ENCODE peak calls at places on chromosome 3, in four cellular contexts. M, K, P and F are unnamed samples.

GRCh38 chr3:116057403-116058006 is 387.8 kb downstream of the LSAMP start:
- DNase-seq in M (no peak), K (no peak), P (no peak), F (no peak)

GRCh38 chr3:133937756-133938601 is 42.3 kb upstream of the RAB6B start:
- DNase-seq in M (peak; percentile 47), K (no peak), P (peak; percentile 0), F (no peak)

GRCh38 chr3:14440531-14441239 is 38.3 kb downstream of the SLC6A6 start:
- DNase-seq in M (no peak), K (no peak), P (peak; percentile 52), F (no peak)

GRCh38 chr3:177487635-177488186 is 290.4 kb upstream of the TBL1XR1 start:
- DNase-seq in M (no peak), K (no peak), P (no peak), F (no peak)

GRCh38 chr3:41742127-41742526 is 219.8 kb downstream of the ULK4 start:
- DNase-seq in M (no peak), K (no peak), P (no peak), F (no peak)

GRCh38 chr3:187777331-187778046 is 32.2 kb upstream of the BCL6 start:
- DNase-seq in M (peak; percentile 23), K (no peak), P (peak; percentile 15), F (no peak)

GRCh38 chr3:48180530-48181253 is 7.5 kb downstream of the CDC25A start:
- DNase-seq in M (no peak), K (no peak), P (no peak), F (no peak)

GRCh38 chr3:143349455-143349854 is 229.9 kb downstream of the CHST2 start:
- DNase-seq in M (no peak), K (no peak), P (no peak), F (no peak)

GRCh38 chr3:124985358-124985757 is 50.8 kb upstream of the MUC13 start:
- DNase-seq in M (peak; percentile 74), K (peak; percentile 37), P (no peak), F (no peak)

GRCh38 chr3:65596511-65597224 is 442.1 kb downstream of the MAGI1 start:
- DNase-seq in M (no peak), K (no peak), P (no peak), F (no peak)

GRCh38 chr3:158701666-158702065 is 29.2 kb upstream of the LXN start:
- DNase-seq in M (peak; percentile 47), K (no peak), P (no peak), F (no peak)

GRCh38 chr3:12120374-12121140 is 38.2 kb downstream of the TIMP4 start:
- DNase-seq in M (no peak), K (no peak), P (no peak), F (no peak)

GRCh38 chr3:13019243-13019701 is 54.0 kb downstream of the IQSEC1 start:
- DNase-seq in M (peak; percentile 67), K (peak; percentile 47), P (no peak), F (no peak)

GRCh38 chr3:4908066-4908768 is 71.0 kb upstream of the BHLHE40 start:
- DNase-seq in M (no peak), K (no peak), P (no peak), F (no peak)

GRCh38 chr3:13657660-13658435 is 108.9 kb downstream of the FBLN2 start:
- DNase-seq in M (peak; percentile 30), K (no peak), P (peak; percentile 80), F (no peak)

GRCh38 chr3:146024260-146024659 is 136.7 kb downstream of the PLOD2 start:
- DNase-seq in M (no peak), K (no peak), P (no peak), F (no peak)

GRCh38 chr3:180983136-180983535 is 6.4 kb downstream of the DNAJC19 start:
- DNase-seq in M (no peak), K (no peak), P (no peak), F (no peak)